ENCODE peak calls at places on chromosomes 6 and 20, in nine cellular contexts. M is PC-3, Z is amygdala, D is RPMI7951, Y is HuH-7.5, E is germinal center, G is body of pancreas, N is iPS-NIHi11, R is GM18507. J is an unnamed sample.

GRCh38 chr6:6981923-6982322 is 125.8 kb upstream of the RREB1 start:
- DNase-seq in M (peak; percentile 50), Z (no peak), D (no peak), Y (no peak), E (no peak), G (no peak), N (no peak), R (no peak), J (no peak)

GRCh38 chr20:10328897-10329255 is 105.1 kb downstream of the MKKS start:
- DNase-seq in M (no peak), Z (no peak), D (peak; percentile 78), Y (no peak), E (no peak), G (no peak), N (no peak), R (no peak), J (no peak)

GRCh38 chr20:57076202-57076651 is 190.2 kb downstream of the BMP7 start:
- DNase-seq in M (peak; percentile 84), Z (no peak), D (peak; percentile 100), Y (no peak), E (no peak), G (no peak), N (no peak), R (no peak), J (no peak)

GRCh38 chr6:148835920-148836441 is 89.2 kb downstream of the UST start:
- DNase-seq in M (peak; percentile 81), Z (no peak), D (peak; percentile 81), Y (no peak), E (peak; percentile 14), G (no peak), N (no peak), R (no peak), J (no peak)

GRCh38 chr6:136613477-136613876 is 63.3 kb upstream of the MAP7 start:
- DNase-seq in M (no peak), Z (no peak), D (peak; percentile 32), Y (no peak), E (no peak), G (no peak), N (no peak), R (no peak), J (no peak)

GRCh38 chr6:46393940-46394337 is 97.3 kb downstream of the RCAN2 start:
- DNase-seq in M (no peak), Z (peak; percentile 50), D (no peak), Y (no peak), E (no peak), G (no peak), N (no peak), R (no peak), J (no peak)

GRCh38 chr6:46655803-46656202 is 3.0 kb downstream of the SLC25A27 start:
- DNase-seq in M (peak; percentile 31), Z (no peak), D (peak; percentile 15), Y (no peak), E (no peak), G (no peak), N (peak; percentile 58), R (no peak), J (no peak)

GRCh38 chr6:156396791-156397418 is 380.3 kb upstream of the ARID1B start:
- DNase-seq in M (no peak), Z (no peak), D (no peak), Y (no peak), E (peak; percentile 18), G (no peak), N (peak; percentile 41), R (no peak), J (no peak)

GRCh38 chr6:37426945-37427510 is 6.0 kb upstream of the CMTR1 start:
- DNase-seq in M (no peak), Z (no peak), D (peak; percentile 42), Y (no peak), E (no peak), G (no peak), N (no peak), R (no peak), J (no peak)

GRCh38 chr6:112539355-112539754 is 192.2 kb downstream of the RFPL4B start:
- DNase-seq in M (no peak), Z (no peak), D (peak; percentile 61), Y (no peak), E (no peak), G (no peak), N (no peak), R (no peak), J (no peak)

GRCh38 chr6:128919412-128919811 is 36.5 kb downstream of the LAMA2 start:
- DNase-seq in M (no peak), Z (no peak), D (no peak), Y (no peak), E (no peak), G (no peak), N (no peak), R (no peak), J (no peak)

GRCh38 chr6:160071805-160072687 is 49.6 kb upstream of the SLC22A1 start:
- DNase-seq in M (peak; percentile 9), Z (no peak), D (peak; percentile 9), Y (no peak), E (no peak), G (no peak), N (peak; percentile 36), R (no peak), J (no peak)

GRCh38 chr6:112286010-112286409 is 31.6 kb upstream of the LAMA4 start:
- DNase-seq in M (no peak), Z (no peak), D (peak; percentile 88), Y (no peak), E (no peak), G (no peak), N (no peak), R (no peak), J (no peak)

GRCh38 chr6:114343782-114344144 is 940 bp upstream of the HS3ST5 start:
- DNase-seq in M (no peak), Z (no peak), D (no peak), Y (no peak), E (no peak), G (no peak), N (no peak), R (no peak), J (no peak)

GRCh38 chr20:51828762-51829161 is 26.4 kb upstream of the SALL4 start:
- DNase-seq in M (no peak), Z (no peak), D (no peak), Y (no peak), E (peak; percentile 19), G (no peak), N (peak; percentile 39), R (no peak), J (no peak)

J was measured in aorta.